ENCODE peak calls at places on chromosome 10, in nine cellular contexts. One of them, this sample, is unnamed.

GRCh38 chr10:95217476-95217875 is 23.4 kb downstream of the ACSM6 start:
- DNase-seq in NCI-H1092: no peak
- DNase-seq in NCI-H774: no peak
- DNase-seq in esophagus squamous epithelium: no peak
- DNase-seq in activated CD4-positive, CD25-positive, alpha-beta regulatory T cell: no peak
- DNase-seq in stimulated activated naive CD8-positive, alpha-beta T cell treated with anti-CD3 and anti-CD28 coated beads, Interleukin-15, Interleukin-2, amounts not matched to agents 100 U/mL and 50 U/mL, for 24 hours: no peak
- DNase-seq in fibroblast of mammary gland: peak; percentile 42
- DNase-seq in NCI-H2171: no peak
- DNase-seq in Calu3: no peak
- DNase-seq in this sample: no peak

GRCh38 chr10:116371737-116372136 is 47.5 kb downstream of the CCDC172 start:
- DNase-seq in NCI-H1092: no peak
- DNase-seq in NCI-H774: no peak
- DNase-seq in esophagus squamous epithelium: no peak
- DNase-seq in activated CD4-positive, CD25-positive, alpha-beta regulatory T cell: no peak
- DNase-seq in stimulated activated naive CD8-positive, alpha-beta T cell treated with anti-CD3 and anti-CD28 coated beads, Interleukin-15, Interleukin-2, amounts not matched to agents 100 U/mL and 50 U/mL, for 24 hours: no peak
- DNase-seq in fibroblast of mammary gland: no peak
- DNase-seq in NCI-H2171: no peak
- DNase-seq in Calu3: no peak
- DNase-seq in this sample: no peak

GRCh38 chr10:75137533-75138438 is 26.3 kb downstream of the SAMD8 start:
- DNase-seq in NCI-H1092: no peak
- DNase-seq in NCI-H774: no peak
- DNase-seq in esophagus squamous epithelium: no peak
- DNase-seq in activated CD4-positive, CD25-positive, alpha-beta regulatory T cell: no peak
- DNase-seq in stimulated activated naive CD8-positive, alpha-beta T cell treated with anti-CD3 and anti-CD28 coated beads, Interleukin-15, Interleukin-2, amounts not matched to agents 100 U/mL and 50 U/mL, for 24 hours: peak; percentile 23
- DNase-seq in fibroblast of mammary gland: peak; percentile 85
- DNase-seq in NCI-H2171: no peak
- DNase-seq in Calu3: no peak
- DNase-seq in this sample: no peak

GRCh38 chr10:6665847-6666246 is 85.8 kb upstream of the PRKCQ start:
- DNase-seq in NCI-H1092: no peak
- DNase-seq in NCI-H774: no peak
- DNase-seq in esophagus squamous epithelium: no peak
- DNase-seq in activated CD4-positive, CD25-positive, alpha-beta regulatory T cell: no peak
- DNase-seq in stimulated activated naive CD8-positive, alpha-beta T cell treated with anti-CD3 and anti-CD28 coated beads, Interleukin-15, Interleukin-2, amounts not matched to agents 100 U/mL and 50 U/mL, for 24 hours: peak; percentile 37
- DNase-seq in fibroblast of mammary gland: no peak
- DNase-seq in NCI-H2171: no peak
- DNase-seq in Calu3: no peak
- DNase-seq in this sample: no peak

GRCh38 chr10:115046686-115047244 is 46.4 kb upstream of the ATRNL1 start:
- DNase-seq in NCI-H1092: no peak
- DNase-seq in NCI-H774: no peak
- DNase-seq in esophagus squamous epithelium: no peak
- DNase-seq in activated CD4-positive, CD25-positive, alpha-beta regulatory T cell: no peak
- DNase-seq in stimulated activated naive CD8-positive, alpha-beta T cell treated with anti-CD3 and anti-CD28 coated beads, Interleukin-15, Interleukin-2, amounts not matched to agents 100 U/mL and 50 U/mL, for 24 hours: no peak
- DNase-seq in fibroblast of mammary gland: no peak
- DNase-seq in NCI-H2171: no peak
- DNase-seq in Calu3: no peak
- DNase-seq in this sample: no peak

GRCh38 chr10:8460626-8461025 is 406.1 kb downstream of the GATA3 start:
- DNase-seq in NCI-H1092: no peak
- DNase-seq in NCI-H774: no peak
- DNase-seq in esophagus squamous epithelium: no peak
- DNase-seq in activated CD4-positive, CD25-positive, alpha-beta regulatory T cell: no peak
- DNase-seq in stimulated activated naive CD8-positive, alpha-beta T cell treated with anti-CD3 and anti-CD28 coated beads, Interleukin-15, Interleukin-2, amounts not matched to agents 100 U/mL and 50 U/mL, for 24 hours: no peak
- DNase-seq in fibroblast of mammary gland: no peak
- DNase-seq in NCI-H2171: no peak
- DNase-seq in Calu3: no peak
- DNase-seq in this sample: no peak

GRCh38 chr10:63093227-63093626 is 39.9 kb upstream of the NRBF2 start:
- DNase-seq in NCI-H1092: no peak
- DNase-seq in NCI-H774: no peak
- DNase-seq in esophagus squamous epithelium: no peak
- DNase-seq in activated CD4-positive, CD25-positive, alpha-beta regulatory T cell: no peak
- DNase-seq in stimulated activated naive CD8-positive, alpha-beta T cell treated with anti-CD3 and anti-CD28 coated beads, Interleukin-15, Interleukin-2, amounts not matched to agents 100 U/mL and 50 U/mL, for 24 hours: no peak
- DNase-seq in fibroblast of mammary gland: peak; percentile 46
- DNase-seq in NCI-H2171: no peak
- DNase-seq in Calu3: no peak
- DNase-seq in this sample: no peak

GRCh38 chr10:68955414-68955785 is 570 bp upstream of the DDX21 start:
- DNase-seq in NCI-H1092: peak; percentile 2
- DNase-seq in NCI-H774: no peak
- DNase-seq in esophagus squamous epithelium: no peak
- DNase-seq in activated CD4-positive, CD25-positive, alpha-beta regulatory T cell: no peak
- DNase-seq in stimulated activated naive CD8-positive, alpha-beta T cell treated with anti-CD3 and anti-CD28 coated beads, Interleukin-15, Interleukin-2, amounts not matched to agents 100 U/mL and 50 U/mL, for 24 hours: peak; percentile 40
- DNase-seq in fibroblast of mammary gland: no peak
- DNase-seq in NCI-H2171: no peak
- DNase-seq in Calu3: peak; percentile 28
- DNase-seq in this sample: no peak

GRCh38 chr10:86306628-86307278 is 59.8 kb downstream of the GRID1 start:
- DNase-seq in NCI-H1092: no peak
- DNase-seq in NCI-H774: no peak
- DNase-seq in esophagus squamous epithelium: no peak
- DNase-seq in activated CD4-positive, CD25-positive, alpha-beta regulatory T cell: no peak
- DNase-seq in stimulated activated naive CD8-positive, alpha-beta T cell treated with anti-CD3 and anti-CD28 coated beads, Interleukin-15, Interleukin-2, amounts not matched to agents 100 U/mL and 50 U/mL, for 24 hours: peak; percentile 32
- DNase-seq in fibroblast of mammary gland: peak; percentile 6
- DNase-seq in NCI-H2171: no peak
- DNase-seq in Calu3: peak; percentile 13
- DNase-seq in this sample: no peak

GRCh38 chr10:123496336-123496735 is 169.8 kb upstream of the GPR26 start:
- DNase-seq in NCI-H1092: peak; percentile 16
- DNase-seq in NCI-H774: no peak
- DNase-seq in esophagus squamous epithelium: no peak
- DNase-seq in activated CD4-positive, CD25-positive, alpha-beta regulatory T cell: no peak
- DNase-seq in stimulated activated naive CD8-positive, alpha-beta T cell treated with anti-CD3 and anti-CD28 coated beads, Interleukin-15, Interleukin-2, amounts not matched to agents 100 U/mL and 50 U/mL, for 24 hours: no peak
- DNase-seq in fibroblast of mammary gland: no peak
- DNase-seq in NCI-H2171: no peak
- DNase-seq in Calu3: no peak
- DNase-seq in this sample: no peak

GRCh38 chr10:121833387-121833786 is 94.4 kb downstream of the ATE1 start:
- DNase-seq in NCI-H1092: no peak
- DNase-seq in NCI-H774: no peak
- DNase-seq in esophagus squamous epithelium: no peak
- DNase-seq in activated CD4-positive, CD25-positive, alpha-beta regulatory T cell: no peak
- DNase-seq in stimulated activated naive CD8-positive, alpha-beta T cell treated with anti-CD3 and anti-CD28 coated beads, Interleukin-15, Interleukin-2, amounts not matched to agents 100 U/mL and 50 U/mL, for 24 hours: no peak
- DNase-seq in fibroblast of mammary gland: no peak
- DNase-seq in NCI-H2171: no peak
- DNase-seq in Calu3: no peak
- DNase-seq in this sample: no peak

GRCh38 chr10:13801156-13801906 is 214.6 kb downstream of the PRPF18 start:
- DNase-seq in NCI-H1092: no peak
- DNase-seq in NCI-H774: no peak
- DNase-seq in esophagus squamous epithelium: no peak
- DNase-seq in activated CD4-positive, CD25-positive, alpha-beta regulatory T cell: no peak
- DNase-seq in stimulated activated naive CD8-positive, alpha-beta T cell treated with anti-CD3 and anti-CD28 coated beads, Interleukin-15, Interleukin-2, amounts not matched to agents 100 U/mL and 50 U/mL, for 24 hours: no peak
- DNase-seq in fibroblast of mammary gland: no peak
- DNase-seq in NCI-H2171: no peak
- DNase-seq in Calu3: no peak
- DNase-seq in this sample: no peak

GRCh38 chr10:3749597-3750351 is 35.2 kb downstream of the KLF6 start:
- DNase-seq in NCI-H1092: no peak
- DNase-seq in NCI-H774: no peak
- DNase-seq in esophagus squamous epithelium: no peak
- DNase-seq in activated CD4-positive, CD25-positive, alpha-beta regulatory T cell: no peak
- DNase-seq in stimulated activated naive CD8-positive, alpha-beta T cell treated with anti-CD3 and anti-CD28 coated beads, Interleukin-15, Interleukin-2, amounts not matched to agents 100 U/mL and 50 U/mL, for 24 hours: no peak
- DNase-seq in fibroblast of mammary gland: peak; percentile 93
- DNase-seq in NCI-H2171: no peak
- DNase-seq in Calu3: no peak
- DNase-seq in this sample: no peak

GRCh38 chr10:99775850-99776249 is 6.6 kb upstream of the ABCC2 start:
- DNase-seq in NCI-H1092: no peak
- DNase-seq in NCI-H774: no peak
- DNase-seq in esophagus squamous epithelium: no peak
- DNase-seq in activated CD4-positive, CD25-positive, alpha-beta regulatory T cell: no peak
- DNase-seq in stimulated activated naive CD8-positive, alpha-beta T cell treated with anti-CD3 and anti-CD28 coated beads, Interleukin-15, Interleukin-2, amounts not matched to agents 100 U/mL and 50 U/mL, for 24 hours: no peak
- DNase-seq in fibroblast of mammary gland: peak; percentile 92
- DNase-seq in NCI-H2171: no peak
- DNase-seq in Calu3: no peak
- DNase-seq in this sample: no peak

GRCh38 chr10:110069502-110069982 is 61.8 kb downstream of the ADD3 start:
- DNase-seq in NCI-H1092: no peak
- DNase-seq in NCI-H774: no peak
- DNase-seq in esophagus squamous epithelium: no peak
- DNase-seq in activated CD4-positive, CD25-positive, alpha-beta regulatory T cell: no peak
- DNase-seq in stimulated activated naive CD8-positive, alpha-beta T cell treated with anti-CD3 and anti-CD28 coated beads, Interleukin-15, Interleukin-2, amounts not matched to agents 100 U/mL and 50 U/mL, for 24 hours: no peak
- DNase-seq in fibroblast of mammary gland: no peak
- DNase-seq in NCI-H2171: no peak
- DNase-seq in Calu3: no peak
- DNase-seq in this sample: no peak

GRCh38 chr10:14653271-14654161 is 121.2 kb downstream of the FAM107B start:
- DNase-seq in NCI-H1092: no peak
- DNase-seq in NCI-H774: no peak
- DNase-seq in esophagus squamous epithelium: no peak
- DNase-seq in activated CD4-positive, CD25-positive, alpha-beta regulatory T cell: no peak
- DNase-seq in stimulated activated naive CD8-positive, alpha-beta T cell treated with anti-CD3 and anti-CD28 coated beads, Interleukin-15, Interleukin-2, amounts not matched to agents 100 U/mL and 50 U/mL, for 24 hours: no peak
- DNase-seq in fibroblast of mammary gland: peak; percentile 43
- DNase-seq in NCI-H2171: no peak
- DNase-seq in Calu3: peak; percentile 74
- DNase-seq in this sample: no peak

GRCh38 chr10:119395287-119396007 is 147.1 kb downstream of the RGS10 start:
- DNase-seq in NCI-H1092: no peak
- DNase-seq in NCI-H774: no peak
- DNase-seq in esophagus squamous epithelium: no peak
- DNase-seq in activated CD4-positive, CD25-positive, alpha-beta regulatory T cell: no peak
- DNase-seq in stimulated activated naive CD8-positive, alpha-beta T cell treated with anti-CD3 and anti-CD28 coated beads, Interleukin-15, Interleukin-2, amounts not matched to agents 100 U/mL and 50 U/mL, for 24 hours: no peak
- DNase-seq in fibroblast of mammary gland: peak; percentile 35
- DNase-seq in NCI-H2171: no peak
- DNase-seq in Calu3: no peak
- DNase-seq in this sample: no peak

GRCh38 chr10:14403846-14404623 is 73.3 kb upstream of the FRMD4A start:
- DNase-seq in NCI-H1092: no peak
- DNase-seq in NCI-H774: no peak
- DNase-seq in esophagus squamous epithelium: no peak
- DNase-seq in activated CD4-positive, CD25-positive, alpha-beta regulatory T cell: no peak
- DNase-seq in stimulated activated naive CD8-positive, alpha-beta T cell treated with anti-CD3 and anti-CD28 coated beads, Interleukin-15, Interleukin-2, amounts not matched to agents 100 U/mL and 50 U/mL, for 24 hours: no peak
- DNase-seq in fibroblast of mammary gland: no peak
- DNase-seq in NCI-H2171: no peak
- DNase-seq in Calu3: no peak
- DNase-seq in this sample: peak; percentile 7

GRCh38 chr10:124990671-124991625 is 49.0 kb downstream of the ZRANB1 start:
- DNase-seq in NCI-H1092: no peak
- DNase-seq in NCI-H774: no peak
- DNase-seq in esophagus squamous epithelium: no peak
- DNase-seq in activated CD4-positive, CD25-positive, alpha-beta regulatory T cell: no peak
- DNase-seq in stimulated activated naive CD8-positive, alpha-beta T cell treated with anti-CD3 and anti-CD28 coated beads, Interleukin-15, Interleukin-2, amounts not matched to agents 100 U/mL and 50 U/mL, for 24 hours: no peak
- DNase-seq in fibroblast of mammary gland: no peak
- DNase-seq in NCI-H2171: no peak
- DNase-seq in Calu3: no peak
- DNase-seq in this sample: no peak

GRCh38 chr10:48970046-48970445 is 30.4 kb upstream of the LRRC18 start:
- DNase-seq in NCI-H1092: no peak
- DNase-seq in NCI-H774: no peak
- DNase-seq in esophagus squamous epithelium: no peak
- DNase-seq in activated CD4-positive, CD25-positive, alpha-beta regulatory T cell: no peak
- DNase-seq in stimulated activated naive CD8-positive, alpha-beta T cell treated with anti-CD3 and anti-CD28 coated beads, Interleukin-15, Interleukin-2, amounts not matched to agents 100 U/mL and 50 U/mL, for 24 hours: no peak
- DNase-seq in fibroblast of mammary gland: no peak
- DNase-seq in NCI-H2171: no peak
- DNase-seq in Calu3: no peak
- DNase-seq in this sample: no peak